ENCODE peak calls at places on chromosomes 13 and 19, in four cellular contexts. S, U, A and G are unnamed samples.
A peak's percentile ranks its signal among the peaks of the same experiment; 100 is the strongest.

GRCh38 chr19:1220452-1221037 is 15.0 kb downstream of the STK11 start:
- DNase-seq in A (no peak), S (no peak), U (no peak), G (no peak)

GRCh38 chr19:53865918-53866696 is 1.6 kb upstream of the MYADM start:
- DNase-seq in A (peak; percentile 68), U (no peak), S (peak; percentile 41), G (peak; percentile 74)

GRCh38 chr19:44740351-44740824 is 8.1 kb upstream of the BCL3 start:
- DNase-seq in A (peak; percentile 83), S (peak; percentile 56), U (no peak), G (no peak)

GRCh38 chr13:50299546-50300249 is 284.5 kb downstream of the KCNRG start:
- DNase-seq in S (no peak), U (no peak), A (no peak), G (no peak)

GRCh38 chr13:111118898-111119607 is 3.9 kb downstream of the ARHGEF7 start:
- DNase-seq in U (no peak), S (no peak), A (no peak), G (no peak)

GRCh38 chr13:48500652-48501197 is 32.2 kb downstream of the RCBTB2 start:
- DNase-seq in A (peak; percentile 41), S (no peak), U (no peak), G (no peak)

GRCh38 chr13:33235078-33235477 is 50.5 kb downstream of the STARD13 start:
- DNase-seq in A (peak; percentile 71), S (no peak), U (no peak), G (no peak)

GRCh38 chr19:1154731-1155351 is 19.2 kb downstream of the SBNO2 start:
- DNase-seq in S (no peak), A (peak; percentile 67), U (no peak), G (no peak)

GRCh38 chr19:29626386-29626785 is 20.3 kb downstream of the POP4 start:
- DNase-seq in A (no peak), S (no peak), U (no peak), G (no peak)

GRCh38 chr19:6065685-6066365 is 44.5 kb downstream of the RFX2 start:
- DNase-seq in A (peak; percentile 87), U (no peak), S (peak; percentile 83), G (peak; percentile 35)

GRCh38 chr13:66967825-66968597 is 262.1 kb downstream of the PCDH9 start:
- DNase-seq in S (no peak), U (no peak), A (no peak), G (no peak)

GRCh38 chr13:31201341-31202024 is 1.7 kb downstream of the B3GLCT start:
- DNase-seq in U (no peak), A (no peak), S (no peak), G (no peak)

GRCh38 chr19:41928754-41929535 is 696 bp upstream of the ERFL start:
- DNase-seq in S (peak; percentile 65), U (no peak), A (no peak), G (no peak)

GRCh38 chr13:102402292-102402691 is 444 bp upstream of the FGF14 start:
- DNase-seq in A (no peak), S (no peak), U (no peak), G (peak; percentile 78)

GRCh38 chr19:28680091-28680490 is 532.9 kb downstream of the UQCRFS1 start:
- DNase-seq in A (no peak), U (no peak), S (no peak), G (no peak)

GRCh38 chr13:36362251-36362650 is 16.1 kb upstream of the SPART start:
- DNase-seq in U (no peak), S (no peak), A (no peak), G (no peak)

GRCh38 chr19:58475714-58476497 is at the start of gene ZNF446:
- DNase-seq in U (peak; percentile 93), S (peak; percentile 97), A (peak; percentile 93), G (peak; percentile 96)

GRCh38 chr19:54189020-54189667 is at the start of gene MBOAT7:
- DNase-seq in S (no peak), U (no peak), A (no peak), G (no peak)

GRCh38 chr19:53644061-53644816 is 12.4 kb downstream of the DPRX start:
- DNase-seq in A (no peak), U (no peak), S (no peak), G (peak; percentile 48)

GRCh38 chr13:31182987-31183386 is 16.8 kb upstream of the B3GLCT start:
- DNase-seq in U (no peak), S (no peak), A (no peak), G (no peak)

DNA sequence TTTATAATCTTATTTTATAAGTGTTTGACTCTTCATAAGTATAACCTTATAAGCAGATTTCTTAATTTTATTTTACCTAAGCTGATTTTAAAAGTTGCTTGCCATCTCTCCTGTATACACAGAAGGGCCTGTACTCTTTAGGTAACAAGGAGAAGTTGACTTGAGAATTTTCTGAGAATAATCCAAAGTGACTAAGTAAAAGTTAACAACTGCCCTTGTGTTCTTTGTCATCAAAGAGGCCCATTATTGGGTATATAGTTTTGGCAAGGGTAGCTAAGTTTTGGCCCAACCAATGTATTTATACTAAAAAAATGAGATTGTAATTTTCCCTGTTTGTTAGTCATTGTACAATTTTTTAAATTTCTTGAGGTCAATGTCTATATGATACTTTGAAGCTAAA is 3.2 kb downstream of the LCP1 start:
- DNase-seq in U (no peak), S (no peak), A (no peak), G (no peak)
- TF ChIP-seq MAX in U (no peak), S (no peak), A (no peak), G (no peak)

GRCh38 chr13:114100446-114101320 is 31.7 kb downstream of the RASA3 start:
- DNase-seq in U (no peak), S (no peak), A (no peak), G (peak; percentile 9)

GRCh38 chr13:114104626-114105350 is 27.6 kb downstream of the RASA3 start:
- DNase-seq in S (no peak), A (no peak), U (no peak), G (peak; percentile 7)

GRCh38 chr13:114101831-114102520 is 30.4 kb downstream of the RASA3 start:
- DNase-seq in S (no peak), U (no peak), A (no peak), G (no peak)

GRCh38 chr13:114101325-114101821 is 31.1 kb downstream of the RASA3 start:
- DNase-seq in U (no peak), A (no peak), S (no peak), G (peak; percentile 11)

GRCh38 chr13:114102521-114103288 is 29.7 kb downstream of the RASA3 start:
- DNase-seq in A (no peak), U (no peak), S (no peak), G (peak; percentile 9)
- TF ChIP-seq NR2C2 in A (no peak), U (no peak), S (no peak), G (no peak)

GRCh38 chr13:106113796-106114195 is 421.7 kb downstream of the EFNB2 start:
- DNase-seq in S (no peak), A (no peak), U (no peak), G (no peak)

GRCh38 chr13:106117640-106118039 is 417.8 kb downstream of the EFNB2 start:
- DNase-seq in U (no peak), A (no peak), S (no peak), G (no peak)

GRCh38 chr13:106117035-106117434 is 418.4 kb downstream of the EFNB2 start:
- DNase-seq in A (no peak), U (no peak), S (no peak), G (no peak)

GRCh38 chr13:106112191-106112590 is 423.3 kb downstream of the EFNB2 start:
- DNase-seq in S (no peak), A (no peak), U (no peak), G (no peak)

DNA sequence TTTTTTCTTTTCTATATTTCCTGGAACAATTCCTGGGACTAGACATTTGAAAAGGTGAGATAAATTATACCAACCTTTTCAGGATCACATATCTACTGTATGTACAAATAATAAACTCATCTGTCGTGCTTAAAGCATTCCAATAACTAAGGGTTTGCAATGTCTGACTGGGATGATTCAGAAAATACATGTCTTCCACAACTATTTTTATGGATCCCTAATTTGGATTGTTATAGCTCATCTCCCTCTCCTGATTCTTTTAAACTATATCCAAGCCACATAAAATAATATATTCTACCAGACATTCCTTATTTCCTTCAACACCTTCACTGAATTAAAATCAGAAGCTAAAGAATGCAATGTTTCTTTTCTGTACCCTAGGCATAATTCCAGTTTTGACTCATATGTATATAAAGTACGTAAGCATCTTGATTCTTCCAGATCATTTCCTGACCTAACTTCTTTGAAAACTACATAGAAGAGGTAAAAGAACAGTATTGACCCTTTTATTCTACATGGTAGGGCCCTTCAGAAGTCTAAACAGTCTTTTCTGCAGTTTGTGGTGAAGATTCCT is 420.4 kb downstream of the EFNB2 start:
- DNase-seq in S (no peak), A (no peak), U (no peak), G (no peak)
- TF ChIP-seq MAX in S (no peak), A (no peak), U (no peak), G (no peak)

GRCh38 chr13:80475718-80476117 is 134.8 kb upstream of the SPRY2 start:
- DNase-seq in A (no peak), U (no peak), S (no peak), G (no peak)

GRCh38 chr13:80469841-80470378 is 129.0 kb upstream of the SPRY2 start:
- DNase-seq in A (no peak), S (no peak), U (no peak), G (no peak)

GRCh38 chr13:80476953-80477352 is 136.0 kb upstream of the SPRY2 start:
- DNase-seq in S (no peak), U (no peak), A (no peak), G (no peak)

GRCh38 chr13:80477641-80478443 is 136.9 kb upstream of the SPRY2 start:
- DNase-seq in A (no peak), U (no peak), S (no peak), G (no peak)

DNA sequence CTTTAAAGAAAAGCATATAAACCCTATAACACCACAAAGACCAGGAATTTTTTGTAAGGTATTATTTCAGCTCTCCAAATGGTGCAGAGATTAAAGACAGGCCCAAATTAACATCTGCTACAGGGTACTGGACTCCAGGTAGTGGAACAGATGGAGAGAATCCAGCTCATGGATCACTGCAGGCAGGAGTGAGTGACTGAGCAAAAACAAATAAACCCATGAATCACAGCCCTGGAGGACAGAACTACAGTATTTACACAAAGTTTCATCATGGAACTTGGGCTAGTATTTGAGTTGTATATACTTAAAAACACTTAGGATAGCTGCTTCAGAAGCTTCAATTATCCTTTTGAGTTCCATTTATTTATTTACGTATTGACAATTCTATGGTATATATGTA is 132.8 kb upstream of the SPRY2 start:
- DNase-seq in S (no peak), A (peak; percentile 28), U (no peak), G (no peak)
- TF ChIP-seq NR2C2 in S (no peak), A (no peak), U (no peak), G (no peak)

GRCh38 chr19:49142866-49143335 is 12.3 kb downstream of the HRC start:
- DNase-seq in A (no peak), U (no peak), S (peak; percentile 94), G (peak; percentile 96)
- TF ChIP-seq MAX in A (no peak), U (no peak), S (no peak), G (peak; percentile 51)

DNA sequence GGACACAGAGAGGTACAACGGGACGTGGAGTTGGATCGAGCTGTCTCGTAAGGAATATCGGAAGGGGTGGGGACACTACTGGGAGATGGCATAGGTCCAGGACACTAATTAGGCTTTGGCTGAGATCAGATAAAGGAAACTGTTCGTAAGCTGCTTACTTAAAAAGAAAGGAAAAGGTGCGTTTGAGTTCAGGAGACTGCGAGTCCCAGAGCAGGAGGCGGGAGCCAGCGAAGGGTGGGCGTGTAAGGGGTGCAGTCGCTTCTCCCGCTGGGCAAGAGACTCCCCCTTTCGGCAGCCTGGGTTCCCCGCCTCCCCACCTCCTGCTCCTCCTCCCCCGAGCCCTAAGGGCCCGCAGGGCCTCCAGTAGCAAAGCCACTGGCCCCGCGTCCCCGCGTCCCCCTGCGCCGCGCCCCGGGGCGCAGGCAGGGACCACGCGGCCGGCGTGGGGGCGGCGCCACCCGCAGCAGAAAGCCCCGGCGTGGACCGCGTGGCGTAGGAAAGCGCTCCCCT is 571 bp downstream of the ABCC4 start:
- DNase-seq in S (peak; percentile 78), U (no peak), A (peak; percentile 16), G (peak; percentile 50)
- TF ChIP-seq NR2C2 in S (no peak), U (no peak), A (no peak), G (no peak)